ENCODE peak calls at places on chromosomes 12 and 14, in six cellular contexts. One of them, this sample, is unnamed.

GRCh38 chr12:12020762-12021161 is 50.0 kb upstream of the BCL2L14 start:
- DNase-seq in NCI-H82: peak; percentile 9
- DNase-seq in AML-193: no peak
- DNase-seq in A549: no peak
- DNase-seq in foreskin fibroblast: no peak
- DNase-seq in activated CD8-positive, alpha-beta memory T cell treated with anti-CD3 and anti-CD28 coated beads, Interleukin-2, amount 50 U/mL, for 48 hours: peak; percentile 30
- DNase-seq in this sample: no peak

GRCh38 chr14:103753809-103754208 is 38.2 kb downstream of the ZFYVE21 start:
- DNase-seq in A549: no peak
- DNase-seq in foreskin fibroblast: no peak
- DNase-seq in AML-193: no peak
- DNase-seq in NCI-H82: no peak
- DNase-seq in activated CD8-positive, alpha-beta memory T cell treated with anti-CD3 and anti-CD28 coated beads, Interleukin-2, amount 50 U/mL, for 48 hours: no peak
- DNase-seq in this sample: no peak

GRCh38 chr14:101110729-101111619 is 207.5 kb upstream of the RTL1 start:
- DNase-seq in AML-193: no peak
- DNase-seq in A549: peak; percentile 14
- DNase-seq in activated CD8-positive, alpha-beta memory T cell treated with anti-CD3 and anti-CD28 coated beads, Interleukin-2, amount 50 U/mL, for 48 hours: peak; percentile 39
- DNase-seq in foreskin fibroblast: no peak
- DNase-seq in NCI-H82: no peak
- DNase-seq in this sample: no peak

GRCh38 chr12:6664902-6665301 is 2.0 kb upstream of the ING4 start:
- DNase-seq in A549: no peak
- DNase-seq in AML-193: peak; percentile 9
- DNase-seq in foreskin fibroblast: no peak
- DNase-seq in activated CD8-positive, alpha-beta memory T cell treated with anti-CD3 and anti-CD28 coated beads, Interleukin-2, amount 50 U/mL, for 48 hours: no peak
- DNase-seq in NCI-H82: no peak
- DNase-seq in this sample: no peak

GRCh38 chr12:27123642-27124041 is 41.3 kb upstream of the C12orf71 start:
- DNase-seq in NCI-H82: peak; percentile 68
- DNase-seq in AML-193: peak; percentile 39
- DNase-seq in A549: peak; percentile 49
- DNase-seq in activated CD8-positive, alpha-beta memory T cell treated with anti-CD3 and anti-CD28 coated beads, Interleukin-2, amount 50 U/mL, for 48 hours: no peak
- DNase-seq in foreskin fibroblast: no peak
- DNase-seq in this sample: no peak

GRCh38 chr14:101827286-101827685 is 65.8 kb downstream of the PPP2R5C start:
- DNase-seq in NCI-H82: no peak
- DNase-seq in foreskin fibroblast: no peak
- DNase-seq in AML-193: no peak
- DNase-seq in A549: no peak
- DNase-seq in activated CD8-positive, alpha-beta memory T cell treated with anti-CD3 and anti-CD28 coated beads, Interleukin-2, amount 50 U/mL, for 48 hours: no peak
- DNase-seq in this sample: no peak

GRCh38 chr12:100715976-100716657 is 78.5 kb upstream of the ANO4 start:
- DNase-seq in NCI-H82: no peak
- DNase-seq in A549: no peak
- DNase-seq in activated CD8-positive, alpha-beta memory T cell treated with anti-CD3 and anti-CD28 coated beads, Interleukin-2, amount 50 U/mL, for 48 hours: no peak
- DNase-seq in foreskin fibroblast: no peak
- DNase-seq in AML-193: no peak
- DNase-seq in this sample: no peak

GRCh38 chr12:42024495-42024830 is 120.2 kb downstream of the GXYLT1 start:
- DNase-seq in A549: no peak
- DNase-seq in NCI-H82: no peak
- DNase-seq in activated CD8-positive, alpha-beta memory T cell treated with anti-CD3 and anti-CD28 coated beads, Interleukin-2, amount 50 U/mL, for 48 hours: no peak
- DNase-seq in foreskin fibroblast: no peak
- DNase-seq in AML-193: no peak
- DNase-seq in this sample: no peak

GRCh38 chr12:132305560-132305966 is 23.8 kb downstream of the GALNT9 start:
- DNase-seq in NCI-H82: no peak
- DNase-seq in activated CD8-positive, alpha-beta memory T cell treated with anti-CD3 and anti-CD28 coated beads, Interleukin-2, amount 50 U/mL, for 48 hours: no peak
- DNase-seq in AML-193: no peak
- DNase-seq in A549: no peak
- DNase-seq in foreskin fibroblast: no peak
- DNase-seq in this sample: no peak

GRCh38 chr14:38129705-38130104 is 78.0 kb upstream of the SSTR1 start:
- DNase-seq in A549: no peak
- DNase-seq in activated CD8-positive, alpha-beta memory T cell treated with anti-CD3 and anti-CD28 coated beads, Interleukin-2, amount 50 U/mL, for 48 hours: no peak
- DNase-seq in AML-193: no peak
- DNase-seq in NCI-H82: no peak
- DNase-seq in foreskin fibroblast: no peak
- DNase-seq in this sample: no peak

GRCh38 chr12:84507914-84508313 is 404.7 kb downstream of the SLC6A15 start:
- DNase-seq in AML-193: no peak
- DNase-seq in NCI-H82: no peak
- DNase-seq in foreskin fibroblast: peak; percentile 17
- DNase-seq in A549: no peak
- DNase-seq in activated CD8-positive, alpha-beta memory T cell treated with anti-CD3 and anti-CD28 coated beads, Interleukin-2, amount 50 U/mL, for 48 hours: no peak
- DNase-seq in this sample: no peak

GRCh38 chr12:129310346-129310745 is 457.1 kb downstream of the GLT1D1 start:
- DNase-seq in AML-193: no peak
- DNase-seq in foreskin fibroblast: no peak
- DNase-seq in NCI-H82: no peak
- DNase-seq in A549: no peak
- DNase-seq in activated CD8-positive, alpha-beta memory T cell treated with anti-CD3 and anti-CD28 coated beads, Interleukin-2, amount 50 U/mL, for 48 hours: no peak
- DNase-seq in this sample: no peak

GRCh38 chr14:74985806-74986205 is 16.9 kb upstream of the EIF2B2 start:
- DNase-seq in AML-193: no peak
- DNase-seq in NCI-H82: no peak
- DNase-seq in A549: no peak
- DNase-seq in foreskin fibroblast: no peak
- DNase-seq in activated CD8-positive, alpha-beta memory T cell treated with anti-CD3 and anti-CD28 coated beads, Interleukin-2, amount 50 U/mL, for 48 hours: no peak
- DNase-seq in this sample: no peak

GRCh38 chr14:53509845-53510244 is 356.7 kb upstream of the DDHD1 start:
- DNase-seq in AML-193: no peak
- DNase-seq in foreskin fibroblast: peak; percentile 85
- DNase-seq in A549: no peak
- DNase-seq in activated CD8-positive, alpha-beta memory T cell treated with anti-CD3 and anti-CD28 coated beads, Interleukin-2, amount 50 U/mL, for 48 hours: no peak
- DNase-seq in NCI-H82: no peak
- DNase-seq in this sample: peak; percentile 96

GRCh38 chr12:105920161-105920684 is 218.5 kb downstream of the NUAK1 start:
- DNase-seq in AML-193: no peak
- DNase-seq in activated CD8-positive, alpha-beta memory T cell treated with anti-CD3 and anti-CD28 coated beads, Interleukin-2, amount 50 U/mL, for 48 hours: no peak
- DNase-seq in A549: no peak
- DNase-seq in NCI-H82: no peak
- DNase-seq in foreskin fibroblast: no peak
- DNase-seq in this sample: peak; percentile 73